ENCODE peak calls at places on chromosomes 5 and 9, in four cellular contexts. W is HepG2, H is K562, G is GM12878. U is an unnamed sample.

GRCh38 chr5:103375863-103376591 is 117.5 kb downstream of the MACIR start:
- DNase-seq in G (no peak), W (peak; percentile 15), H (no peak), U (no peak)

GRCh38 chr5:155587458-155587857 is 573.9 kb downstream of the KIF4B start:
- DNase-seq in G (no peak), W (no peak), H (no peak), U (peak; percentile 38)

GRCh38 chr9:18437315-18438200 is 36.4 kb upstream of the ADAMTSL1 start:
- DNase-seq in W (peak; percentile 9), G (no peak), H (no peak), U (peak; percentile 53)

GRCh38 chr5:77452351-77452750 is 39.8 kb downstream of the WDR41 start:
- DNase-seq in W (no peak), H (no peak), G (no peak), U (no peak)

GRCh38 chr5:373710-374602 is 52.4 kb downstream of the AHRR start:
- DNase-seq in H (peak; percentile 60), G (no peak), W (no peak), U (peak; percentile 91)

GRCh38 chr9:76162109-76162730 is 232.0 kb downstream of the RFK start:
- DNase-seq in G (no peak), H (no peak), W (no peak), U (no peak)

GRCh38 chr9:135718616-135719015 is 16.6 kb downstream of the KCNT1 start:
- DNase-seq in W (peak; percentile 40), H (no peak), G (no peak), U (no peak)

GRCh38 chr5:37619353-37619752 is 220.5 kb downstream of the GDNF start:
- DNase-seq in H (no peak), W (no peak), G (no peak), U (no peak)

GRCh38 chr5:126098330-126099017 is 324.7 kb upstream of the GRAMD2B start:
- DNase-seq in H (no peak), G (no peak), W (no peak), U (peak; percentile 33)

GRCh38 chr5:170112876-170113516 is 7.3 kb downstream of the FOXI1 start:
- DNase-seq in H (no peak), G (no peak), W (no peak), U (no peak)

GRCh38 chr5:3225201-3225960 is 370.3 kb upstream of the IRX1 start:
- DNase-seq in W (no peak), H (no peak), G (no peak), U (no peak)

GRCh38 chr9:88280816-88281382 is 107.3 kb upstream of the SPIN1 start:
- DNase-seq in W (no peak), G (no peak), H (no peak), U (peak; percentile 34)

GRCh38 chr5:13783731-13784130 is 160.8 kb downstream of the DNAH5 start:
- DNase-seq in W (no peak), G (no peak), H (no peak), U (no peak)

GRCh38 chr9:124449381-124450151 is 685 bp upstream of the ADGRD2 start:
- DNase-seq in H (no peak), W (no peak), G (no peak), U (peak; percentile 27)

GRCh38 chr9:91285729-91286353 is 75.9 kb downstream of the AUH start:
- DNase-seq in W (no peak), G (no peak), H (no peak), U (no peak)

GRCh38 chr9:83537331-83538171 is 650 bp downstream of the FRMD3 start:
- DNase-seq in H (no peak), G (no peak), W (no peak), U (peak; percentile 47)

GRCh38 chr5:84494453-84494852 is 109.8 kb upstream of the EDIL3 start:
- DNase-seq in H (no peak), W (no peak), G (no peak), U (no peak)

GRCh38 chr5:167642779-167643517 is 648.5 kb upstream of the WWC1 start:
- DNase-seq in G (no peak), W (no peak), H (no peak), U (peak; percentile 8)

GRCh38 chr5:176151286-176151685 is 86.9 kb upstream of the SIMC1 start:
- DNase-seq in G (no peak), W (no peak), H (no peak), U (no peak)

GRCh38 chr5:102758576-102758975 is 3.5 kb downstream of the PAM start:
- DNase-seq in G (no peak), W (no peak), H (no peak), U (no peak)

GRCh38 chr5:9652295-9652694 is 22.1 kb upstream of the TAS2R1 start:
- DNase-seq in H (no peak), W (no peak), G (no peak), U (no peak)

GRCh38 chr5:166497705-166498104 is 1793.7 kb upstream of the WWC1 start:
- DNase-seq in W (no peak), H (no peak), G (no peak), U (no peak)

GRCh38 chr9:107246259-107247254 is 36.5 kb upstream of the RAD23B start:
- DNase-seq in W (no peak), G (no peak), H (no peak), U (no peak)

GRCh38 chr5:56440871-56441740 is 208.0 kb upstream of the ANKRD55 start:
- DNase-seq in G (no peak), H (no peak), W (peak; percentile 96), U (no peak)

GRCh38 chr5:16934669-16935068 is 1.4 kb downstream of the MYO10 start:
- DNase-seq in W (no peak), G (no peak), H (no peak), U (no peak)

GRCh38 chr9:2602704-2603116 is 18.9 kb upstream of the VLDLR start:
- DNase-seq in G (peak; percentile 49), H (no peak), W (no peak), U (peak; percentile 14)

DNA sequence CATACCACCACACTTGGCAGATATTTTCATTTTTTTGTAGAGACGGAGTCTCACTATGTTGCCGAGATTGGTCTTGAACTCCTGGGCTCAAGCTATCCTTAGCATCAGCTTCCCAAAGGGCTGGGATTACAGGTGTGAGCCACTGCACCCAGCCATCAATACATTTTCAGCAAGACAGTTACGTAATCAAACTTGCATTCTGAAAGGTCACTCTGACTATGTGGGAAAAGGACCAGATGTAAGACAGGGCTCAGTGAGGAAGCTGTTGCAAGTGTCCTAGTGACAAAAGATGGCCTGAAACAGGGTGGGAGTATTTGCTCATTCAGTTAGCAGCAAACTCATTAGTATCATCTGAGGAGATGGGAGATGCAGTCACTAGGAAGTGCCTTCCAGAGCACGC is 16.9 kb downstream of the MED27 start:
- DNase-seq in H (no peak), G (no peak), W (no peak), U (no peak)
- TF ChIP-seq GABPA in H (no peak), G (no peak), W (no peak), U (no peak)

DNA sequence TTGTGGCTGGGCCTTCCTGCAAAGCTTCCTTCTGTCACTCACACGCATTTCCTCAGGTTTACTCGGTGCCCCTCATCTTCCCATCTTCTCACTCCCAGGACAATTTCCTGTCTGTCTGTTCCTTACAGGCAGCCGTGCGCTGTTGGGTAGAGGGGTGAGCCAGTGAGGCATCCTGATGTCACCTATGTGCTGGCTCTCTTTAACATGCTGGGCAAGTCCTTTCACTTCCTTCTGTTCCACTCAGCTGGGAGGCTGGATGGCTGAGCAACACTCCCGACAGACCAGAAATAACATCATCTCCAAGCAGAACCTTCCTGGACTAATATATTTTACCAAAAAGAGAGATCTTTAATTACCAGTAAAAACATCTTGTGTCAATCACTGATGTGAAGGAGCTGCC is 103.0 kb downstream of the HSD17B3 start:
- DNase-seq in W (no peak), H (no peak), G (no peak), U (no peak)
- TF ChIP-seq ZBTB33 in W (no peak), H (no peak), G (no peak), U (no peak)

GRCh38 chr9:108551030-108551964 is 304.5 kb downstream of the ACTL7B start:
- DNase-seq in W (no peak), G (no peak), H (no peak), U (no peak)
- TF ChIP-seq GABPA in W (no peak), G (no peak), H (no peak), U (no peak)

DNA sequence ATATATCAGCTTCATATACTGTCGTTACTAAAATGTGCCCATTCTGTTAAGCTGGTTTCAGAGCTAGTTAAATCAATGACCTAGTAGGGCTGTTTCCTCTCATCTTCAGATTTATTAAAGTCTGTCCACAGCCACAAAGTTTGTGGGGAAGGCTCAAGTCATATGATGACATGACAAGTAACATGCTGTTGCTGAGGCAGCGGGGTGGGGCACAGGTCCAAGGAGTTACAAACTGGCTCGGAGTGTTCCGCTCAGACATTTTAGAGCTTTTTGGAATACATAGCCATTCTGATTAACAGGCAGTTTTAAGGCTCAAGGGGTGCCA is 2.7 kb upstream of the ANP32B start:
- DNase-seq in H (no peak), G (no peak), W (no peak), U (no peak)
- TF ChIP-seq ZBTB33 in H (no peak), G (no peak), W (no peak), U (no peak)

GRCh38 chr5:124034963-124035362 is 523.0 kb downstream of the CSNK1G3 start:
- DNase-seq in W (no peak), G (peak; percentile 84), H (no peak), U (no peak)
- TF ChIP-seq GABPA in W (no peak), G (no peak), H (no peak), U (no peak)

DNA sequence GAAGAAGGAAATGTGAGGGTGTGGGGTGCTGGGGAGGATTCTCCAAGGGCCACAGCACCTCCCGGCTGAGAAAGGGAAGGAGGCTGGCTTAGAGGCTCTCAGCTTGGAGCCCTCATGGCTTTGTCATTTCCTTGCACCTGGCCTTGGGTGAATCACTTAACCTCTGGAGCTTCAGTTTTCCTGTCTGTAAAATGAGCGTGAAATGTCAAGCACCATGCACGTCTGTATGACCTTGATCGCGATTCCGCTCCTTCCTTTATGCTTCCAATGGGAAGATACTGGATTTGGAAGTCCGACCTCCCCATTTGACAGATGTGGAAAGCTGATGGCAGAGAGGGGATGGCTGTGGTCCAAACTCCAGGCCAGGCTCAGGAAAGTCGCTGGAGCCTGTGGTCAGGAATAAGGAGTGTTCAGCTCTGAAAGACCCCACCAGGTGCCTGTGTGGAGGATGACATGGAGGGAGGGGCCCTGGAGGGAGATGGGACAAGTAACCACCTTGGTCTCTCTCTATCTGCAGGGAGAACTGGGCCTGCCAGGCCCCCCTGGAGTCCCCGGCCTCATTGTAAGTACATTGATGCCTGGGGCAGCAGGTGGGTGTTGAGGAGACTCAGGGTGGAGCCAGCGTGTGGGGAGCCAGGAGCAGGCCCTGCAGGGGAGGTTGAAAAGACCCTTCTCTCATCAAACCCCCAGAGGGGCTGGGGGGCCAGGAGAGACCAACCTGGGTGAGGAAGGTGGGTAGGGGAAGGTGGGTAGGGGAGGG is 66.5 kb downstream of the COL27A1 start:
- DNase-seq in W (no peak), H (no peak), G (no peak), U (no peak)
- TF ChIP-seq ZBTB33 in W (no peak), H (no peak), G (no peak), U (no peak)

GRCh38 chr9:112029921-112030444 is 133.4 kb downstream of the UGCG start:
- DNase-seq in G (no peak), H (no peak), W (peak; percentile 43), U (no peak)

GRCh38 chr9:112031400-112031799 is 134.8 kb downstream of the UGCG start:
- DNase-seq in W (no peak), H (no peak), G (no peak), U (no peak)

GRCh38 chr9:112025886-112026285 is 129.3 kb downstream of the UGCG start:
- DNase-seq in W (no peak), H (no peak), G (no peak), U (no peak)

GRCh38 chr9:112032009-112032408 is 135.4 kb downstream of the UGCG start:
- DNase-seq in W (no peak), H (no peak), G (peak; percentile 97), U (no peak)

GRCh38 chr9:112028242-112029221 is 131.9 kb downstream of the UGCG start:
- DNase-seq in H (no peak), W (no peak), G (peak; percentile 98), U (no peak)
- TF ChIP-seq GABPA in H (no peak), W (no peak), G (no peak), U (no peak)